ENCODE peak calls at places on chromosomes 2 and 18, in seven cellular contexts. O, L, F, B, Y, E and J are unnamed samples.

GRCh38 chr2:37232131-37232933 is 874 bp downstream of the NDUFAF7 start:
- DNase-seq in O (peak; percentile 76), L (peak; percentile 35), F (no peak), B (no peak), Y (peak; percentile 76), E (no peak), J (no peak)

GRCh38 chr2:37907480-37908070 is 17.5 kb upstream of the RMDN2 start:
- DNase-seq in O (no peak), L (no peak), F (no peak), B (no peak), Y (peak; percentile 41), E (no peak), J (peak; percentile 21)

GRCh38 chr2:40458271-40458794 is 6.4 kb upstream of the SLC8A1 start:
- DNase-seq in O (no peak), L (no peak), F (no peak), B (no peak), Y (peak; percentile 29), E (no peak), J (no peak)

GRCh38 chr2:9715238-9715637 is 84.4 kb upstream of the YWHAQ start:
- DNase-seq in O (no peak), L (no peak), F (no peak), B (no peak), Y (no peak), E (no peak), J (no peak)

GRCh38 chr18:79056827-79057367 is 12.3 kb upstream of the ATP9B start:
- DNase-seq in O (no peak), L (no peak), F (no peak), B (no peak), Y (no peak), E (no peak), J (no peak)

GRCh38 chr18:36199691-36200295 is 12.5 kb downstream of the MOCOS start:
- DNase-seq in O (no peak), L (no peak), F (no peak), B (no peak), Y (no peak), E (no peak), J (no peak)

GRCh38 chr2:108919571-108920373 is 69.2 kb downstream of the EDAR start:
- DNase-seq in O (no peak), L (no peak), F (no peak), B (no peak), Y (no peak), E (no peak), J (no peak)

GRCh38 chr18:56645415-56646016 is 5.6 kb upstream of the WDR7 start:
- DNase-seq in O (no peak), L (peak; percentile 16), F (no peak), B (peak; percentile 26), Y (no peak), E (peak; percentile 23), J (peak; percentile 53)

GRCh38 chr2:208101716-208102631 is 22.4 kb downstream of the CRYGD start:
- DNase-seq in O (peak; percentile 23), L (peak; percentile 29), F (peak; percentile 12), B (peak; percentile 39), Y (peak; percentile 34), E (no peak), J (peak; percentile 54)

GRCh38 chr2:71466301-71467179 is 13.2 kb downstream of the DYSF start:
- DNase-seq in O (peak; percentile 32), L (no peak), F (no peak), B (no peak), Y (peak; percentile 48), E (no peak), J (peak; percentile 69)

GRCh38 chr2:172083725-172084483 is 1.4 kb upstream of the DLX1 start:
- DNase-seq in O (no peak), L (no peak), F (no peak), B (no peak), Y (no peak), E (no peak), J (peak; percentile 43)

GRCh38 chr2:136665741-136666140 is 99.6 kb upstream of the THSD7B start:
- DNase-seq in O (no peak), L (no peak), F (no peak), B (no peak), Y (no peak), E (no peak), J (no peak)

GRCh38 chr18:67117804-67118203 is 398.7 kb downstream of the DSEL start:
- DNase-seq in O (no peak), L (no peak), F (peak; percentile 36), B (no peak), Y (peak; percentile 34), E (no peak), J (peak; percentile 66)

DNA sequence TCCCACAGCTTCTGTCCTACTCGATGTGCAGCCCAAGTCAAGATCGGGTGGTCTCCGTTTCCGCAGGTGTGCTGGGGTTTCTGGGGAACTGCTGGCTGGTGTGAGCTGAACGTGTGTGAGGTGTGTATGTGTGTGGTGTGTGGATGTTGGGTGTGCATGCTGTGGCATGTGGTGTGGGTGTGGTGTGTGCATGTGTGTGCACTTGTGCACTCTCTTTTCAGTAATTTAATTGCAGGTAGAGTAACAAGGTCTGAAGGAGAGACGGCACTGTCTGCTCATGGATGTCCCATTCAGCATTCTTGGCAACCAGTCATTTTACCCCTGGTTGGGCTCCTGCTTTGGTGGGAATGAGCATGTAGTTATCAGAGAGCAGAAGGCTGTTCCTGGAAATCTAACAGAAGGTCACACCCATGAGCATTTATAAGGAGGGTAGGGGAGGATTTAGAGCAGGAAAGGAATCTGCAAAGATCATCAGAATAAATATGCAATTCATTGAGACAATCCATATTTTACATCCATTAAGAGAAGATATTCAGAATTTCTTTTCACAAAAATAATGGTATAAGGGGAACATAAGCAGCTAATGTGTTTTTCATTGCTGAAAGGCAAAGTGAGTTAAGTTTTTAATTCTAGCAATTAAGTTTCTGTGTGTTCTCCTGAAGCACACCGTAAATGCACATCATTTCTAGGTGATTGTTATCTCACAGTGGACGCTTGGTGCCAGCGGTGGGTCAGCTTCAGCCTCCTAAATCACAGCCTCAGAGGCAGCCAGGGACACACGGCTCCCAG is 60.7 kb downstream of the ADI1 start:
- DNase-seq in O (no peak), L (no peak), F (no peak), B (no peak), Y (no peak), E (no peak), J (no peak)
- H3K36me3 ChIP-seq in O (peaks cover 25% of the 10 kb centered on the region), L (peaks cover 14% of the 10 kb centered on the region), F (peaks cover 18% of the 10 kb centered on the region), B (no peaks in the 10 kb centered on the region), Y (peaks cover 7% of the 10 kb centered on the region), E (peaks cover 25% of the 10 kb centered on the region), J (peaks cover 34% of the 10 kb centered on the region)

GRCh38 chr2:216115224-216115582 is 6.1 kb downstream of the XRCC5 start:
- DNase-seq in O (no peak), L (peak; percentile 32), F (no peak), B (no peak), Y (peak; percentile 25), E (no peak), J (no peak)

GRCh38 chr2:216112926-216113325 is 3.8 kb downstream of the XRCC5 start:
- DNase-seq in O (no peak), L (no peak), F (no peak), B (no peak), Y (no peak), E (no peak), J (no peak)

GRCh38 chr2:216111122-216111521 is 2.0 kb downstream of the XRCC5 start:
- DNase-seq in O (no peak), L (no peak), F (no peak), B (no peak), Y (no peak), E (no peak), J (no peak)

GRCh38 chr2:216114476-216115223 is 5.5 kb downstream of the XRCC5 start:
- DNase-seq in O (peak; percentile 99), L (peak; percentile 98), F (peak; percentile 98), B (peak; percentile 98), Y (peak; percentile 96), E (peak; percentile 96), J (peak; percentile 100)

DNA sequence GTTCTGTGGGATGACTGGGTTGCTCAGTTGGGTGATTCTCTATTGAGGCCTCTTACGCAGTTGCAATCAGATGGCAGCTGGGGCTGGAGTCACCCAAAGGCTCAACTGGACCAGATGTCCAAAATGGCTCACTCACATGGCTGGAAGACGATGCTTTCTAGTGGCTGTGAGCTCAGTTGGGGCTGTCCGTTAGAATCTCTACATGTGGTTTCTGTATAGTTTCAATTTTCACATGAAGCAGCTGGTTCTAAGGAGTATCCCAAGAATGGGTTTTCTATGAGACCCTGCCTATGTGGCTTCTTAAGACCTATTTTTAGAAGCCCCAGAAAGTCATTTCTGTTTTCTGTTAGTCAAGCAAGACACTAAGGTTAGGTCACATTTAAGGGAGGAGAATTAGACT is 4.4 kb downstream of the XRCC5 start:
- DNase-seq in O (no peak), L (no peak), F (no peak), B (no peak), Y (no peak), E (no peak), J (no peak)
- H3K36me3 ChIP-seq in O (peaks cover 52% of the 10 kb centered on the region), L (peaks cover 21% of the 10 kb centered on the region), F (peaks cover 41% of the 10 kb centered on the region), B (peaks cover 72% of the 10 kb centered on the region), Y (peaks cover 12% of the 10 kb centered on the region), E (peaks cover 61% of the 10 kb centered on the region), J (peaks cover 59% of the 10 kb centered on the region)

DNA sequence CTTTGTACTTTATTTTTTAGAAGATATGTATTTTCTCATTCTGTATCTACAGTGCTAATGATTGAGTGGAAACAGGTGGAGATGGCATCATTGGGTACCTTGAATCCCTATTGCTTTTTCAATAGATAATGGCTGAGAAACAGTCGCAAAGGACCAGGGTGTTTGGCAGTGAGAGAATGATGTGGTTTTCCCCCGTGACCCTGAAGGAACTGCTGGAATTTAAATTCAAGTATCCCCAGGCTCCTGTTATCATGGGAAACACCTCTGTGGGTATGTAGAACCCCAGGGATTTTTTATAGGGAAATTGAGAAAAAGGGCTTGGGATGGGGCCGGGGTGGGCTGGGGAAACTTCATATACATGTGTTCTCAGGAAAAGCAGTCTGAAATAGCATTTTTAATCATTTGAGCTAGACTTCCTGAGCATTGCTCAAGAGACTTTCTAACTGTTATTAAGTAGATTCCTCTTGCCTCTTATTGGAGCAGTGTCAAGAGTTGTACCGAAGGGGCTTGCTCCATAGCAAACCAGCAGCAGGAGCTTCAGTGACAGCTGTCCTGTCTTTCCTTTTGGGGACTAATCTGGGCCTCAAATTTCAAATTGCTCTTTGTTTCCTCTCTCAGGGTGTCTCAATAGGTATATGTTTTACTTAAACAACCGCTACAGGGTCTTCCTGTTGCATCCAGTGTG is 18.9 kb downstream of the AOX1 start:
- DNase-seq in O (no peak), L (no peak), F (no peak), B (no peak), Y (peak; percentile 60), E (no peak), J (no peak)
- H3K36me3 ChIP-seq in O (peaks cover 92% of the 10 kb centered on the region), L (no peaks in the 10 kb centered on the region), F (no peaks in the 10 kb centered on the region), B (no peaks in the 10 kb centered on the region), Y (no peaks in the 10 kb centered on the region), E (no peaks in the 10 kb centered on the region), J (peaks cover 89% of the 10 kb centered on the region)

GRCh38 chr2:165897741-165898140 is 55.8 kb downstream of the TTC21B start:
- DNase-seq in O (peak; percentile 8), L (no peak), F (no peak), B (no peak), Y (no peak), E (no peak), J (no peak)

GRCh38 chr2:165897074-165897683 is 56.4 kb downstream of the TTC21B start:
- DNase-seq in O (no peak), L (no peak), F (no peak), B (no peak), Y (no peak), E (no peak), J (no peak)

GRCh38 chr2:165895974-165896373 is 57.6 kb downstream of the TTC21B start:
- DNase-seq in O (no peak), L (no peak), F (no peak), B (no peak), Y (no peak), E (no peak), J (no peak)

GRCh38 chr2:165899311-165899710 is 54.3 kb downstream of the TTC21B start:
- DNase-seq in O (no peak), L (no peak), F (no peak), B (no peak), Y (no peak), E (no peak), J (peak; percentile 50)

GRCh38 chr2:165898381-165898780 is 55.2 kb downstream of the TTC21B start:
- DNase-seq in O (no peak), L (peak; percentile 92), F (no peak), B (no peak), Y (no peak), E (no peak), J (peak; percentile 87)
- H3K36me3 ChIP-seq in O (peaks cover 20% of the 10 kb centered on the region), L (no peaks in the 10 kb centered on the region), F (peaks cover 10% of the 10 kb centered on the region), B (peaks cover 4% of the 10 kb centered on the region), Y (peaks cover 2% of the 10 kb centered on the region), E (peaks cover 26% of the 10 kb centered on the region), J (peaks cover 60% of the 10 kb centered on the region)